ENCODE peak calls at places on chromosomes 5 and 9, in nine cellular contexts. M, P, C, S, T, W, J, U and I are unnamed samples.

GRCh38 chr5:180208435-180209081 is 453 bp downstream of the RASGEF1C start:
- DNase-seq in M (no peak), P (no peak), C (no peak), S (no peak), T (no peak), W (peak; percentile 61), J (no peak), U (no peak), I (peak; percentile 83)

GRCh38 chr5:100771181-100771580 is 131.9 kb downstream of the ST8SIA4 start:
- DNase-seq in M (no peak), P (no peak), C (no peak), S (no peak), T (no peak), W (no peak), J (no peak), U (no peak), I (no peak)

GRCh38 chr9:76177924-76178323 is 216.3 kb downstream of the RFK start:
- DNase-seq in M (no peak), P (no peak), C (no peak), S (no peak), T (no peak), W (no peak), J (no peak), U (no peak), I (no peak)

GRCh38 chr5:119578937-119579336 is 50.4 kb upstream of the FAM170A start:
- DNase-seq in M (no peak), P (no peak), C (no peak), S (no peak), T (peak; percentile 59), W (peak; percentile 14), J (no peak), U (no peak), I (no peak)

GRCh38 chr5:100479079-100479688 is 56.0 kb upstream of the FAM174A start:
- DNase-seq in M (no peak), P (no peak), C (no peak), S (no peak), T (peak; percentile 55), W (no peak), J (no peak), U (no peak), I (no peak)

GRCh38 chr9:88980732-88981336 is 10.4 kb upstream of the S1PR3 start:
- DNase-seq in M (no peak), P (no peak), C (peak; percentile 59), S (no peak), T (no peak), W (no peak), J (no peak), U (no peak), I (no peak)

GRCh38 chr5:139646912-139647391 is 1.2 kb upstream of the CXXC5 start:
- DNase-seq in M (peak; percentile 26), P (no peak), C (no peak), S (no peak), T (no peak), W (no peak), J (no peak), U (no peak), I (no peak)

GRCh38 chr5:169979871-169980270 is 424 bp downstream of the INSYN2B start:
- DNase-seq in M (no peak), P (no peak), C (no peak), S (no peak), T (no peak), W (no peak), J (no peak), U (no peak), I (no peak)

GRCh38 chr5:55600536-55601208 is 65.9 kb upstream of the PLPP1 start:
- DNase-seq in M (no peak), P (no peak), C (no peak), S (no peak), T (no peak), W (no peak), J (peak; percentile 56), U (no peak), I (no peak)

GRCh38 chr5:108251350-108251749 is 130.5 kb downstream of the FBXL17 start:
- DNase-seq in M (no peak), P (no peak), C (no peak), S (no peak), T (peak; percentile 26), W (no peak), J (peak; percentile 17), U (peak; percentile 7), I (no peak)

GRCh38 chr5:39100851-39101396 is 26.7 kb upstream of the RICTOR start:
- DNase-seq in M (no peak), P (no peak), C (peak; percentile 95), S (no peak), T (peak; percentile 100), W (peak; percentile 93), J (no peak), U (no peak), I (no peak)

GRCh38 chr9:135976944-135977343 is 15.8 kb upstream of the UBAC1 start:
- DNase-seq in M (no peak), P (no peak), C (no peak), S (no peak), T (no peak), W (no peak), J (no peak), U (no peak), I (no peak)

GRCh38 chr9:8660383-8660782 is 860.8 kb upstream of the DMAC1 start:
- DNase-seq in M (peak; percentile 45), P (peak; percentile 49), C (no peak), S (peak; percentile 30), T (peak; percentile 7), W (no peak), J (peak; percentile 57), U (peak; percentile 88), I (no peak)

GRCh38 chr5:147578228-147579024 is 68.6 kb upstream of the DPYSL3 start:
- DNase-seq in M (no peak), P (no peak), C (no peak), S (no peak), T (peak; percentile 59), W (peak; percentile 25), J (no peak), U (no peak), I (no peak)

GRCh38 chr5:68658810-68659372 is 434.9 kb upstream of the SLC30A5 start:
- DNase-seq in M (no peak), P (no peak), C (no peak), S (no peak), T (no peak), W (no peak), J (no peak), U (no peak), I (no peak)

GRCh38 chr5:42274913-42275312 is 148.3 kb upstream of the GHR start:
- DNase-seq in M (no peak), P (no peak), C (no peak), S (no peak), T (peak; percentile 4), W (no peak), J (no peak), U (no peak), I (no peak)

GRCh38 chr5:151694035-151694485 is 7.3 kb upstream of the SPARC start:
- DNase-seq in M (no peak), P (no peak), C (no peak), S (no peak), T (no peak), W (no peak), J (no peak), U (no peak), I (no peak)

DNA sequence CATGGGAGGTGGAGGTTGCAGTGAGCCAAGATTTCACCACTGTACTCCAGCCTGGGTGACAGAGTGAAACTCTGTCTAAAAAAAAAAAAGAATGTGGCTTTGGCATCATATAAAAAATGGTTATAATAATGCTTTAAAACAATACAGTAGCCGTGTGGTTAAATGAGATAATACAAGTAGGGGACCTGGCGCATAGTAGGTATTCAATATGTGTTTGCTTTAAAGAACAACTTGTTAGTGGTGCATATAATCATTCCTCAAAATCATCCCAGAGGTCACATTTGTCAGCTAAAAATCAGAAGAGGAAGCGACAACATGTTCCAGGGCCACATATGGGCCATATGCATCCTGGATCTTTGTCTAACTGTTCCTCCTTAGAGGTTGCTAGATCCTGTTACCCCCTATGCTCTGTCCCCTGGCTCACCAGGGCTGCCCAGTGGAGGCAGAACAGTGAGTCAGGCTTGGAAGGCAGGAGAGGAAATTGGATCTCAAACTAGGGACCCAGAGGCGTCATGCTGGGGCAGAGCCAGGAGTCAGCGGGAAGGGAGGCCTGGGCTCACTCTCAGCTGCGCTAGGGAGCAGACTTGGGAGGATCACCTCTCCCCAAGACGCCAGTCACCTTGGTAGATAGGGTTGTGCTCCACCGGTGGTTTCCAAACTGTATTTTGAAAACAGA is 27.7 kb downstream of the LHX6 start:
- DNase-seq in M (no peak), P (peak; percentile 45), C (no peak), S (no peak), T (peak; percentile 36), W (no peak), J (no peak), U (no peak), I (no peak)
- TF ChIP-seq CTCF in M (no peak), P (no peak), C (no peak), S (no peak), T (no peak), W (no peak), J (no peak), U (no peak), I (no peak)

GRCh38 chr9:126957687-126958053 is 43.1 kb downstream of the RALGPS1 start:
- DNase-seq in M (no peak), P (no peak), C (no peak), S (no peak), T (peak; percentile 81), W (no peak), J (no peak), U (no peak), I (no peak)
- TF ChIP-seq CTCF in M (no peak), P (no peak), C (no peak), S (no peak), T (no peak), W (no peak), J (no peak), U (no peak), I (no peak)

GRCh38 chr9:97801180-97801579 is 51.8 kb upstream of the FOXE1 start:
- DNase-seq in M (no peak), P (no peak), C (no peak), S (no peak), T (no peak), W (no peak), J (no peak), U (no peak), I (no peak)

GRCh38 chr9:97804059-97804365 is 49.0 kb upstream of the FOXE1 start:
- DNase-seq in M (no peak), P (no peak), C (no peak), S (no peak), T (no peak), W (no peak), J (no peak), U (no peak), I (peak; percentile 64)

GRCh38 chr9:97802276-97802675 is 50.8 kb upstream of the FOXE1 start:
- DNase-seq in M (no peak), P (no peak), C (peak; percentile 33), S (no peak), T (peak; percentile 92), W (peak; percentile 75), J (no peak), U (no peak), I (no peak)

GRCh38 chr9:97806721-97807120 is 46.3 kb upstream of the FOXE1 start:
- DNase-seq in M (no peak), P (no peak), C (no peak), S (no peak), T (peak; percentile 76), W (no peak), J (no peak), U (no peak), I (no peak)

GRCh38 chr9:97803167-97804058 is 49.6 kb upstream of the FOXE1 start:
- DNase-seq in M (peak; percentile 77), P (peak; percentile 88), C (no peak), S (peak; percentile 84), T (peak; percentile 60), W (peak; percentile 71), J (peak; percentile 12), U (peak; percentile 30), I (no peak)
- TF ChIP-seq CTCF in M (peak; percentile 17), P (no peak), C (no peak), S (no peak), T (no peak), W (no peak), J (no peak), U (peak; percentile 31), I (peak; percentile 7)

GRCh38 chr9:121107041-121107440 is 32.3 kb downstream of the CNTRL start:
- DNase-seq in M (no peak), P (no peak), C (no peak), S (no peak), T (peak; percentile 68), W (peak; percentile 27), J (no peak), U (no peak), I (no peak)
- TF ChIP-seq CTCF in M (no peak), P (no peak), C (no peak), S (no peak), T (peak; percentile 56), W (no peak), J (no peak), U (no peak), I (no peak)